ENCODE peak calls at places on chromosome 1, in six cellular contexts. One of them, this sample, is unnamed.

GRCh38 chr1:162388615-162389014 is 7.1 kb downstream of the C1orf226 start:
- DNase-seq in spleen: no peak
- DNase-seq in keratinocyte: no peak
- DNase-seq in adrenal gland: no peak
- DNase-seq in uterus: no peak
- DNase-seq in prostate gland: no peak
- DNase-seq in this sample: no peak

GRCh38 chr1:231416896-231417295 is 5.2 kb downstream of the EGLN1 start:
- DNase-seq in keratinocyte: no peak
- DNase-seq in spleen: no peak
- DNase-seq in prostate gland: no peak
- DNase-seq in adrenal gland: no peak
- DNase-seq in uterus: no peak
- DNase-seq in this sample: no peak

GRCh38 chr1:155978973-155979429 is 654 bp upstream of the ARHGEF2 start:
- DNase-seq in prostate gland: no peak
- DNase-seq in adrenal gland: no peak
- DNase-seq in keratinocyte: no peak
- DNase-seq in spleen: peak; percentile 79
- DNase-seq in uterus: peak; percentile 56
- DNase-seq in this sample: no peak

GRCh38 chr1:15833069-15833679 is 14.3 kb upstream of the SPEN start:
- DNase-seq in keratinocyte: no peak
- DNase-seq in spleen: peak; percentile 86
- DNase-seq in prostate gland: peak; percentile 81
- DNase-seq in uterus: peak; percentile 59
- DNase-seq in adrenal gland: peak; percentile 53
- DNase-seq in this sample: no peak

GRCh38 chr1:15141933-15142647 is 11.5 kb upstream of the TMEM51 start:
- DNase-seq in keratinocyte: no peak
- DNase-seq in adrenal gland: peak; percentile 76
- DNase-seq in uterus: no peak
- DNase-seq in spleen: no peak
- DNase-seq in prostate gland: peak; percentile 37
- DNase-seq in this sample: no peak

GRCh38 chr1:226520640-226521355 is 27.8 kb upstream of the STUM start:
- DNase-seq in keratinocyte: no peak
- DNase-seq in spleen: no peak
- DNase-seq in uterus: no peak
- DNase-seq in adrenal gland: no peak
- DNase-seq in prostate gland: no peak
- DNase-seq in this sample: no peak

GRCh38 chr1:117699953-117700352 is 94.1 kb downstream of the TENT5C start:
- DNase-seq in adrenal gland: no peak
- DNase-seq in uterus: no peak
- DNase-seq in keratinocyte: no peak
- DNase-seq in prostate gland: no peak
- DNase-seq in spleen: no peak
- DNase-seq in this sample: no peak

GRCh38 chr1:90717665-90718410 is 736 bp upstream of the BARHL2 start:
- DNase-seq in adrenal gland: no peak
- DNase-seq in prostate gland: no peak
- DNase-seq in keratinocyte: no peak
- DNase-seq in uterus: no peak
- DNase-seq in spleen: no peak
- DNase-seq in this sample: no peak

GRCh38 chr1:149942207-149942606 is 5.5 kb upstream of the MTMR11 start:
- DNase-seq in prostate gland: no peak
- DNase-seq in keratinocyte: no peak
- DNase-seq in spleen: no peak
- DNase-seq in adrenal gland: no peak
- DNase-seq in uterus: no peak
- DNase-seq in this sample: no peak

GRCh38 chr1:69269491-69269890 is 298.2 kb upstream of the LRRC7 start:
- DNase-seq in uterus: no peak
- DNase-seq in keratinocyte: no peak
- DNase-seq in prostate gland: no peak
- DNase-seq in adrenal gland: no peak
- DNase-seq in spleen: no peak
- DNase-seq in this sample: no peak

DNA sequence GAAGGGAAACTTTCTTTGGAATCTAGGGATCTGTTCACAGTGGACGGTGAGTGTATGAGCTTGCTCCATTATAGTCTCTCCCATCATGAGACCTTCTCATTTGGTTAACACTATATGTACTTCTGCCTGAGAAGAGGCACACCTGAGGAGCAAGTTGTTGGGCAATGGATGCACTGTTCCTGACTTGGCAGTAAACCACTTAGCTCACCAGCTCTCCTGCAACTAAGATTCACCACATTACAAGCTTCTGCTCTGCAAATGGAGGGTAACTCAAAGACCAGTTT is 10.2 kb downstream of the MACF1 start:
- DNase-seq in prostate gland: no peak
- DNase-seq in adrenal gland: no peak
- DNase-seq in keratinocyte: no peak
- DNase-seq in spleen: no peak
- DNase-seq in uterus: no peak
- DNase-seq in this sample: no peak
- H3K4me1 ChIP-seq in prostate gland: no peaks in the 10 kb centered on the region
- H3K4me1 ChIP-seq in adrenal gland: peaks cover 40% of the 10 kb centered on the region
- H3K4me1 ChIP-seq in keratinocyte: peaks cover 46% of the 10 kb centered on the region
- H3K4me1 ChIP-seq in spleen: peaks cover 42% of the 10 kb centered on the region
- H3K4me1 ChIP-seq in uterus: peaks cover 5% of the 10 kb centered on the region
- H3K4me1 ChIP-seq in this sample: peaks cover 81% of the 10 kb centered on the region

DNA sequence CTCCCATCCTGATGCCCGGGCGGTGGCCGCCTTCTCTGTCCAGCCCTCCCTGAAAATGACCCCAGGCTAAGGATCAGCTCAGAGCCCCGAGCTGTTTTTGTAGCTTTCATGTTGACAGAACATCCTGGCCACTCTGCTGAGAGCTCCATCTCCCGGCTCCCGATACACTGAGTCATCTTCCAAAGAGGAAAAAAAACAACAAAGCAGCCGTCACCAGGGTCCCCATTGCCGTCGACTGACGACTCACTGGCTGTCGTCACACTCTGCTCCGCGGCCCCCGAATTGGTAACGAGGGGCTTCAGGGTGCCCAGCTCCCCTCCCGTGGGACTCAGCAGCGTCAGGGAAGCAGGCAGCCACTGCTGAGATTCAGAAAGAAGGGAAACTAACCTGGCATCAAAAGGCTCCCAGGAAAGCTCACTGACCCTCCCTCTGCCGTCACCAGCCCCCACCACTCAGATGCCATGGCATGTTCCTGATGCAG is 67.2 kb downstream of the CD46 start:
- DNase-seq in adrenal gland: peak; percentile 73
- DNase-seq in prostate gland: no peak
- DNase-seq in keratinocyte: no peak
- DNase-seq in spleen: no peak
- DNase-seq in uterus: no peak
- DNase-seq in this sample: no peak
- H3K4me1 ChIP-seq in adrenal gland: peaks cover 71% of the 10 kb centered on the region
- H3K4me1 ChIP-seq in prostate gland: peaks cover 34% of the 10 kb centered on the region
- H3K4me1 ChIP-seq in keratinocyte: peaks cover 17% of the 10 kb centered on the region
- H3K4me1 ChIP-seq in spleen: peaks cover 76% of the 10 kb centered on the region
- H3K4me1 ChIP-seq in uterus: peaks cover 22% of the 10 kb centered on the region
- H3K4me1 ChIP-seq in this sample: peaks cover 38% of the 10 kb centered on the region

GRCh38 chr1:9307303-9307702 is 14.6 kb downstream of the SPSB1 start:
- DNase-seq in uterus: no peak
- DNase-seq in adrenal gland: no peak
- DNase-seq in spleen: no peak
- DNase-seq in keratinocyte: no peak
- DNase-seq in prostate gland: no peak
- DNase-seq in this sample: no peak

GRCh38 chr1:9309991-9310390 is 17.3 kb downstream of the SPSB1 start:
- DNase-seq in keratinocyte: no peak
- DNase-seq in prostate gland: no peak
- DNase-seq in spleen: no peak
- DNase-seq in uterus: no peak
- DNase-seq in adrenal gland: no peak
- DNase-seq in this sample: no peak

GRCh38 chr1:9311029-9311428 is 18.3 kb downstream of the SPSB1 start:
- DNase-seq in keratinocyte: no peak
- DNase-seq in prostate gland: no peak
- DNase-seq in uterus: no peak
- DNase-seq in adrenal gland: no peak
- DNase-seq in spleen: no peak
- DNase-seq in this sample: no peak

GRCh38 chr1:9308236-9308635 is 15.5 kb downstream of the SPSB1 start:
- DNase-seq in adrenal gland: no peak
- DNase-seq in prostate gland: no peak
- DNase-seq in uterus: no peak
- DNase-seq in spleen: no peak
- DNase-seq in keratinocyte: no peak
- DNase-seq in this sample: no peak

DNA sequence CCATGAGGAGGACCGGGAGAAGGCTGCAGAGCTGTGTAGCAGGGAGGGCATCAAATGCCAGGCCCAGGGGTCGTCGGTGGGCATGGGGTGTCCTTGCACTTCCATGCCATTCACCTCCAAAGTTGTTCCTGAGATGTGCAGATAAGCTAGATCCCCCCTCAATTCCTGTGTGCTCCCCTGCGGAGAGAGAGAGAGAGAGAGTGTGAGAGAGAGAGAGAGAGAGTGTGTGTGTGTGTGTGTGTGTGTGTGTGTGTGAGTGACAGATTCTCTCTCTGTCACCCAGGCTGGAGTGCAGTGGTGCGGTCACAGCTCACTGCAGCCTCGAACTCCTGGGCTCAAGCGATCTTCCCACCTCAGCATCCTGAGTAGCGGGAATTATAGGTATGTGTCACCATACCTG is 16.4 kb downstream of the SPSB1 start:
- DNase-seq in uterus: no peak
- DNase-seq in prostate gland: no peak
- DNase-seq in keratinocyte: no peak
- DNase-seq in spleen: no peak
- DNase-seq in adrenal gland: no peak
- DNase-seq in this sample: no peak
- H3K4me1 ChIP-seq in uterus: no peaks in the 10 kb centered on the region
- H3K4me1 ChIP-seq in prostate gland: no peaks in the 10 kb centered on the region
- H3K4me1 ChIP-seq in keratinocyte: no peaks in the 10 kb centered on the region
- H3K4me1 ChIP-seq in spleen: no peaks in the 10 kb centered on the region
- H3K4me1 ChIP-seq in adrenal gland: no peaks in the 10 kb centered on the region
- H3K4me1 ChIP-seq in this sample: peaks cover 32% of the 10 kb centered on the region

GRCh38 chr1:183986941-183987340 is 50.6 kb downstream of the COLGALT2 start:
- DNase-seq in spleen: no peak
- DNase-seq in keratinocyte: no peak
- DNase-seq in adrenal gland: no peak
- DNase-seq in uterus: no peak
- DNase-seq in prostate gland: no peak
- DNase-seq in this sample: no peak
- H3K4me1 ChIP-seq in spleen: no peaks in the 10 kb centered on the region
- H3K4me1 ChIP-seq in keratinocyte: no peaks in the 10 kb centered on the region
- H3K4me1 ChIP-seq in adrenal gland: peaks cover 17% of the 10 kb centered on the region
- H3K4me1 ChIP-seq in uterus: no peaks in the 10 kb centered on the region
- H3K4me1 ChIP-seq in prostate gland: no peaks in the 10 kb centered on the region
- H3K4me1 ChIP-seq in this sample: no peaks in the 10 kb centered on the region

DNA sequence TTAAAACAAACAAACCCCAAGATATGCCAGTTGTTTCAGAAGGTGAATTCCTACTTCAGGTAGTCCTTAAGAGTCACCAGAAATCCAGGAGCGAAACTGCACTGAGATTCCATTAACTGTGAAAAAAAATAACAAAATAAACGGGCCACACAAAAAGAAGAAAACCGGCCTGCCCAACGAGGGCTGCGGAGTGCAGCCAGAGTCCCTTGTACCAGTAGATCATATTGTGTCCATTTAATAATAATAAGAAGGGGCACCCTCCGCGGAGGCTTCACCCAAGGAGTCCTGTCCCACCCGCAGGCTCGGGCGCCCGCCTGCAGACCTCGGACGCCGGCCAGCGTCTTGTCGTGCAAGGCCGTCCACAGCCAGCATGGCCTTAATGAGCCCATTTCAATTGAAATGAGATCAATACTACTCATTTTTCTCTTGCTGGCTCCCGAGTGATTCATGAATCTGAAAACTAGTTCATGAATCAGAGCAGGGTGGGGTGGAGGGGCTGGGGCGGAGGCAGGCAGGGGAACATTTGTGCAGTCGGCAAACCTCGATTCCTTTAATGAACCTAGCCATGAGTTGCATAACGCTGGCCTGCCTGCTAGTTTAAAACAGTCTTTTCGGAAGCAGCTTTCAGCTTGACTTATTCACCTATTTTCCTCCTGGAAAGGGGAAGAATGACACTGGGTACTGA is 113.1 kb upstream of the IRF2BP2 start:
- DNase-seq in spleen: peak; percentile 76
- DNase-seq in adrenal gland: peak; percentile 83
- DNase-seq in prostate gland: peak; percentile 63
- DNase-seq in uterus: peak; percentile 78
- DNase-seq in keratinocyte: peak; percentile 89
- DNase-seq in this sample: peak; percentile 77
- H3K4me1 ChIP-seq in spleen: peaks cover 62% of the 10 kb centered on the region
- H3K4me1 ChIP-seq in adrenal gland: peaks cover 92% of the 10 kb centered on the region
- H3K4me1 ChIP-seq in prostate gland: peaks cover 47% of the 10 kb centered on the region
- H3K4me1 ChIP-seq in uterus: peaks cover 25% of the 10 kb centered on the region
- H3K4me1 ChIP-seq in keratinocyte: peaks cover 64% of the 10 kb centered on the region
- H3K4me1 ChIP-seq in this sample: peaks cover 73% of the 10 kb centered on the region

DNA sequence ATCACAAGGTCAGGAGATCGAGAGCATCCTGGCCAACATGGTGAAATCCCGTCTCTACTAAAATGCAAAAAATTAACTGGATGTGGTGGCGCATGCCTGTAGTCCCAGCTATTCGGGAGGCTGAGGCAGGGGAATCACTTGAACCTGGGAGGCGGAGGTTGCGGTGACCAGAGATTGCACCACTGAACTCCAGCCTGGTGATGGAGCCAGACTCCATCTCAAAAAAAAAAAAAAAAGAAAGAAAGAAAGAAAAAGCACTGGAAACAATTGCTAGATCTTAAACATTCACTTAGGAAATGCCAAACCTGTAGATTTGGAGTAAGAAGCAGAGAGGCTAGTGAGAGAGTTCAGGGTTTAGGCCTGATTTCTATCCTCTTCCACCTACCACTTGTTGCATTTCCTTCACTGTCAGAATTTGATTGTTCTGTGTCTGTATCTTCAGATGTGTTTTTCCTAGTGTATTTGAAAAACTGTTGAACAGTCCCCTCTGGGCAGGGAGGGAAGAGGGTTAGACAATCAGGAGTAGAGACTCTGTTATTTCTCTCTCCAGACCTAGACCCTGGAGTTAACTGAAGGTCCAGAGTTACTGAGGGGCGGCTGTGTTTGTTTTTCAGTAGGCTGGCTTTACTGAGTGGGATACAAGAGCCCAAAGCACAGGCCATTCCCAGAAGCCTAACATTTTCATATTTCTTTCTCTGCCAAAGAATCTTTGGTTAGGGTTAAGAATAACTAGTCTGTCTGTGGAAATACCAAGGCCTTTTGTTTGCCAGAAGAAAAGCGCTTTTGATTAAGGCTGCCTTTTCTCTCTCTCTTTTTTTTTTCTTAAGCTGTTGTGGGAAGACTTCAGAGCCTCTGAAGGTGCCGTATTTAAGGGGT is 31.1 kb upstream of the MACF1 start:
- DNase-seq in spleen: no peak
- DNase-seq in adrenal gland: no peak
- DNase-seq in keratinocyte: no peak
- DNase-seq in uterus: no peak
- DNase-seq in prostate gland: no peak
- DNase-seq in this sample: no peak
- H3K4me1 ChIP-seq in spleen: no peaks in the 10 kb centered on the region
- H3K4me1 ChIP-seq in adrenal gland: peaks cover 51% of the 10 kb centered on the region
- H3K4me1 ChIP-seq in keratinocyte: peaks cover 56% of the 10 kb centered on the region
- H3K4me1 ChIP-seq in uterus: peaks cover 14% of the 10 kb centered on the region
- H3K4me1 ChIP-seq in prostate gland: peaks cover 8% of the 10 kb centered on the region
- H3K4me1 ChIP-seq in this sample: peaks cover 28% of the 10 kb centered on the region